ENCODE peak calls at places on chromosome 17, in seven cellular contexts. E is smooth muscle cell of the brain vasculature; P is SW 1271; V is breast epithelium; D is posterior cingulate gyrus; Z is amygdala; X is activated T-helper 1 cell treated with anti-CD3 and anti-CD28 coated beads, Interleukin-12 subunit alpha, Interleukin-12 subunit beta, Interleukin-2, Interleukin-4 antibody, amounts not matched to agents 30 ng/mL and 10 ng/mL and 1 ng/mL, durations not matched to agents 14 hours and 24 hours and 36 hours. H is an unnamed sample.

GRCh38 chr17:80349437-80350160 is 65.4 kb upstream of the ENDOV start:
- DNase-seq in E (no peak), P (no peak), V (no peak), D (no peak), Z (no peak), X (no peak), H (no peak)

GRCh38 chr17:43517615-43518386 is 28.3 kb downstream of the ETV4 start:
- DNase-seq in E (no peak), P (no peak), V (no peak), D (no peak), Z (no peak), X (no peak), H (no peak)

GRCh38 chr17:60077226-60077625 is 1.5 kb downstream of the HEATR6 start:
- DNase-seq in E (no peak), P (no peak), V (no peak), D (no peak), Z (no peak), X (no peak), H (no peak)

GRCh38 chr17:36657763-36658490 is 56.5 kb downstream of the MRM1 start:
- DNase-seq in E (no peak), P (no peak), V (no peak), D (no peak), Z (no peak), X (no peak), H (no peak)

GRCh38 chr17:81277938-81278693 is 17.0 kb downstream of the SLC38A10 start:
- DNase-seq in E (no peak), P (no peak), V (no peak), D (no peak), Z (no peak), X (no peak), H (no peak)

GRCh38 chr17:63697341-63698286 is 2.3 kb downstream of the LIMD2 start:
- DNase-seq in E (no peak), P (no peak), V (no peak), D (no peak), Z (no peak), X (peak), H (peak)

GRCh38 chr17:5901731-5902660 is 168.2 kb upstream of the WSCD1 start:
- DNase-seq in E (no peak), P (no peak), V (no peak), D (no peak), Z (no peak), X (no peak), H (no peak)

GRCh38 chr17:21680366-21680765 is 12.0 kb upstream of the KCNJ18 start:
- DNase-seq in E (no peak), P (no peak), V (peak), D (no peak), Z (no peak), X (no peak), H (no peak)

GRCh38 chr17:81517339-81518112 is 4.9 kb upstream of the ACTG1 start:
- DNase-seq in E (no peak), P (no peak), V (no peak), D (no peak), Z (no peak), X (no peak), H (no peak)

GRCh38 chr17:63996430-63997182 is 1.5 kb upstream of the PRR29 start:
- DNase-seq in E (no peak), P (no peak), V (peak), D (no peak), Z (no peak), X (no peak), H (peak)

GRCh38 chr17:31094600-31095238 is at the start of gene NF1:
- DNase-seq in E (peak), P (peak), V (peak), D (peak), Z (peak), X (peak), H (peak)

GRCh38 chr17:48757524-48757961 is 29.0 kb upstream of the HOXB13 start:
- DNase-seq in E (no peak), P (no peak), V (no peak), D (no peak), Z (no peak), X (no peak), H (no peak)

GRCh38 chr17:61414141-61414935 is 14.7 kb downstream of the TBX2 start:
- DNase-seq in E (no peak), P (no peak), V (peak), D (peak), Z (no peak), X (no peak), H (no peak)

GRCh38 chr17:49756805-49757496 is 7.0 kb downstream of the FAM117A start:
- DNase-seq in E (no peak), P (no peak), V (no peak), D (no peak), Z (no peak), X (no peak), H (no peak)

GRCh38 chr17:78257810-78258322 is 26.4 kb downstream of the TMEM235 start:
- DNase-seq in E (no peak), P (no peak), V (no peak), D (no peak), Z (no peak), X (peak), H (peak)

GRCh38 chr17:6366144-6366755 is 68.7 kb downstream of the AIPL1 start:
- DNase-seq in E (no peak), P (no peak), V (no peak), D (no peak), Z (no peak), X (no peak), H (no peak)

GRCh38 chr17:45256114-45256966 is 5.6 kb downstream of the SPATA32 start:
- DNase-seq in E (no peak), P (no peak), V (no peak), D (no peak), Z (no peak), X (no peak), H (no peak)

GRCh38 chr17:33202011-33202410 is 91.1 kb downstream of the ASIC2 start:
- DNase-seq in E (no peak), P (no peak), V (no peak), D (no peak), Z (no peak), X (no peak), H (no peak)